ENCODE peak calls at places on chromosome 21, in six cellular contexts. K is A549, L is body of pancreas, Y is adrenal gland, S is heart left ventricle, V is esophagus squamous epithelium. M is an unnamed sample.

GRCh38 chr21:35683620-35684019 is 376.7 kb downstream of the SETD4 start:
- DNase-seq in K (no peak), L (no peak), Y (no peak), S (no peak), V (no peak), M (no peak)

GRCh38 chr21:15682182-15682895 is 47.4 kb upstream of the USP25 start:
- DNase-seq in K (peak), L (no peak), Y (peak), S (no peak), V (no peak), M (no peak)

GRCh38 chr21:33800753-33801423 is 114.7 kb downstream of the ATP5PO start:
- DNase-seq in K (no peak), L (no peak), Y (no peak), S (no peak), V (no peak), M (no peak)

GRCh38 chr21:34348890-34349519 is 14.8 kb upstream of the KCNE2 start:
- DNase-seq in K (no peak), L (no peak), Y (peak), S (no peak), V (no peak), M (no peak)

GRCh38 chr21:16305686-16306085 is 575.9 kb downstream of the USP25 start:
- DNase-seq in K (no peak), L (no peak), Y (peak), S (no peak), V (no peak), M (no peak)

GRCh38 chr21:37788503-37788902 is 127.8 kb downstream of the KCNJ6 start:
- DNase-seq in K (no peak), L (no peak), Y (no peak), S (no peak), V (no peak), M (no peak)

GRCh38 chr21:39088831-39089380 is 94.3 kb downstream of the PSMG1 start:
- DNase-seq in K (peak), L (no peak), Y (no peak), S (no peak), V (no peak), M (no peak)

GRCh38 chr21:31446206-31446900 is 102.3 kb upstream of the TIAM1 start:
- DNase-seq in K (no peak), L (no peak), Y (no peak), S (no peak), V (no peak), M (no peak)

GRCh38 chr21:37423103-37423502 is 56.5 kb downstream of the DYRK1A start:
- DNase-seq in K (no peak), L (no peak), Y (no peak), S (no peak), V (no peak), M (no peak)

GRCh38 chr21:33968082-33968997 is 52.7 kb upstream of the ATP5PO start:
- DNase-seq in K (peak), L (no peak), Y (no peak), S (no peak), V (no peak), M (no peak)

GRCh38 chr21:38831526-38832467 is 26.1 kb downstream of the ETS2 start:
- DNase-seq in K (peak), L (peak), Y (peak), S (no peak), V (no peak), M (peak)

DNA sequence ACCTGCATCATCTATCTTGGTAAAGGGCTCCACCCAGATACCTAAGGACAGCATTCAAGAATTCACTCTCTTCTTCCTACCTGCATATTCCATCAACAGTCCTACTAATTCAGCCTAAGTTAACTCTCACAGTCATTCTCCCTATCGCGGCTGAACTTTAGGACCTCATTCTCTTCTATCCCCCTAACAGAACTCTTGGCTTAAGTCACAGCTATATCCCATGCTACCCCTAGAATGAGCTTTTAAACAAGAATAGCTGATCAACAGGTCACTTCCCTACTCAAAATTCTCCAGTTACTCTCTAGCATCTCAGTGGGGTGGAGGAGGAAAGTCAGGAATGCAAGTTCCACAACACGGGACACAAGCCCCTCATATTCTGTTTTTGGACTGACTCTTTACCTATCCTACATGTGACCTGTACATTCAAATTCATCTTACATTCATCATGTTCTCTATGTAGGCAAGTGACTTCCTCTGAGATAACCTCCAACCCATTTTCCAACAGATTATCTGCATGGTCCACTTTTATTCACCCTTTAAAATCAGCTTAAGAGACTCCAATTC is 21.0 kb downstream of the MRPL39 start:
- DNase-seq in K (no peak), L (no peak), Y (no peak), S (no peak), V (no peak), M (no peak)
- TF ChIP-seq POLR2A in K (no peak), L (no peak), Y (no peak), S (no peak), V (no peak), M (no peak)

DNA sequence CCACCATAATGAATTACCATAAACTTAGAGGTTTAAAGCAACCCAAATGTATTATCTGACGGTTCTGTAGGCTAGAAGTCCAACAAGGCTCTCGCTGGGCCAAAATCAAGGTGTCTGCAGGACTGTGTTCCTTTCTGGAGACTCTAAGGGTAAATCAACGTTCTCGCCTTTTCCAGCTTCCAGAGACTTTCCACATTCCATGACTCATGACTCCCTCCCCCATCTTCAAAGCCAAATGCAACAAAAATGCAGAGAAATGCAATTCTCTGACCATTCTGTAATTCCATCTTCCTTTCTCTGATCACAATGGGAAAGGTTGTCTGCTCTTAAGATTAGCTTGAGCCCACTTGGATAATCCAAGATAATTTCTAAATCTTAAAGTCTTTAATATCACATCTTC is 287.1 kb downstream of the LTN1 start:
- DNase-seq in K (no peak), L (no peak), Y (no peak), S (no peak), V (no peak), M (no peak)
- TF ChIP-seq CTCF in K (no peak), L (no peak), Y (no peak), S (no peak), V (no peak), M (no peak)

DNA sequence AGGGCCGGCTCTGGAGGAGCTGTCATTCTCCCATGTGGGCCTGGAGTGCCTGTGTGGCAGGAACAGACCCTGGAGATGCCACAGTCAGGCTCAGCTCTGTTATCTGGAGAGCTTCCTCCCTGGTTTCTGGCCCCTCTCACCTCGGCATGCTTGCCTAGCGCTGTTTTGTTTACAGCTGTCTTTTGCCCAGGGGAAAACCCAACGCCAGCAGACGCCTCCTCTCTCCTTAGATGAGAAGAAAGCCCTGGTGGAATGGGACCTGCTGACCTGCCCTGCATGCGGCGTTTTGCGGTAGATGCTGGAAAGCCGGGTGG is 104.9 kb downstream of the CRYAA start:
- DNase-seq in K (no peak), L (no peak), Y (no peak), S (peak), V (no peak), M (no peak)
- TF ChIP-seq POLR2A in K (no peak), L (no peak), Y (no peak), S (no peak), V (no peak), M (no peak)

DNA sequence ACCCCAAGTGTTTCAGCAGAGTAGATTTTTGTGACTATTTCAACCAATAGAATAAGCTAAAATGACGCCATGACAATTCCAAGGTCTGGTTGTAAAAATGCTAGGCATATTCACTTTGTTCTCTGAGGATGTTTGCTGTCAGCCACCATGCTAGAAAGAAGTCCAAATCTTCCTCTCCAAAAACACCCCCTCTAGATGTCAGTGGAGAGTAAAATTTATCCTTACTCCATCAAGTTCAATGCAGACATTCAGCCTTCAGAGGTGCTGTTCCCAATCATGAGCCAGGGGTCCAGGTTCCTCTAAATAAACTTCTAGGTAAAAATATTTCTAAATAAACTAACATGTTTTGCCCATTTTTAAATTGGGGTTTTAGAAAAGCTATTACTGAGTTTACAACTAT is 395.4 kb upstream of the ADAMTS5 start:
- DNase-seq in K (no peak), L (no peak), Y (no peak), S (no peak), V (no peak), M (no peak)
- TF ChIP-seq CTCF in K (no peak), L (no peak), Y (no peak), S (peak), V (no peak), M (no peak)

DNA sequence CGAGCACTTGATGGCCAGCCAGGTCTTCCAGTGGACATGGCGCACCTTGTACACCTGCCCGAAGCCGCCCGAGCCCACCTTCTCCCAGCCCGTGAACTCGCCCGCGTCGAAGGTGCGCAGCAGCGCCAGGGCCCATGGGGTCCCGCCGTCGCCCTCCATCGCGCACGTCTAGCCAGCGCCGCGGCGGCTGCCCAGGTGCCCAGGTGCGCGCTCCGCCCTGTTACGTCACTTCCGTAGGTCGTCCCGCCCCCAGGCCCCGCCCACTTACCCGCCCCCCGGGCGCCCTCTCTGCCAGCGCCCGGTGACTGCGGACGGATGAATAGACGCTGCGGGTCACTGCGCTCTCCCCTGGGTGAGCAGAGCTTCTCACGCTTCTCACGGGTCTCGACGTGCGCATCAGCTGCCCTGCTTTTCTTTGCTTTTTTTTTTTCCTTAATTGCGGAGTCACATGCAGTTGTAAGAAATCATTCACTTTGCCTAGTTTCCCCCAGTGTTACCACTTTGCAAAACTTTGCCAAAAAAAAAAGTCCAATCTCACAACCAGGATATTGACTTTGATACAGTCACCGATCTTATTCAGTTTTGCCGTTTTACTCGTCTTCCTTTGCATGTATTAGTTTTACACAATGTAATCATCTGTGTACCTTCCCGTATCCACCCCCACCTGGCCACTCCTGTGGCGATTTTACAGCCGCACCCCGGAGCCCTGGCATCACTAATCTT is at the start of gene RIPK4:
- DNase-seq in K (peak), L (peak), Y (no peak), S (peak), V (no peak), M (peak)
- TF ChIP-seq POLR2A in K (peak), L (peak), Y (no peak), S (no peak), V (peak), M (peak)

GRCh38 chr21:45640001-45640887 is 3.3 kb upstream of the PCBP3 start:
- DNase-seq in K (no peak), L (no peak), Y (no peak), S (no peak), V (no peak), M (no peak)
- TF ChIP-seq CTCF in K (no peak), L (no peak), Y (no peak), S (no peak), V (no peak), M (no peak)

GRCh38 chr21:43778469-43779335 is 2.6 kb upstream of the CSTB start:
- DNase-seq in K (no peak), L (no peak), Y (no peak), S (peak), V (no peak), M (no peak)
- TF ChIP-seq POLR2A in K (no peak), L (no peak), Y (no peak), S (no peak), V (no peak), M (no peak)

M was measured in right lobe of liver.